ENCODE peak calls at places on chromosomes 6 and 20, in five cellular contexts. A, O, P, G and L are unnamed samples.

GRCh38 chr6:65569505-65569904 is 137.5 kb downstream of the EYS start:
- DNase-seq in P (no peak), O (peak), A (no peak), G (no peak), L (peak)

GRCh38 chr6:142482249-142482648 is 180.4 kb downstream of the ADGRG6 start:
- DNase-seq in O (no peak), P (no peak), G (no peak), A (no peak), L (no peak)

GRCh38 chr20:8657664-8658063 is 411.2 kb upstream of the PLCB4 start:
- DNase-seq in G (no peak), A (no peak), P (no peak), O (no peak), L (no peak)

GRCh38 chr6:106117579-106117978 is 31.4 kb downstream of the PRDM1 start:
- DNase-seq in G (no peak), O (no peak), P (no peak), A (peak), L (no peak)

GRCh38 chr6:118249680-118250079 is 298.4 kb upstream of the PLN start:
- DNase-seq in A (no peak), O (peak), P (peak), G (no peak), L (no peak)

GRCh38 chr6:155154158-155154830 is 109.5 kb upstream of the CLDN20 start:
- DNase-seq in O (no peak), G (no peak), A (no peak), P (peak), L (no peak)

GRCh38 chr6:24982231-24982630 is 46.5 kb upstream of the RIPOR2 start:
- DNase-seq in O (no peak), G (no peak), P (no peak), A (no peak), L (no peak)

GRCh38 chr6:4374231-4374630 is 238.9 kb upstream of the ECI2 start:
- DNase-seq in O (no peak), A (no peak), P (no peak), G (no peak), L (no peak)

GRCh38 chr6:134372603-134373281 is 54.8 kb upstream of the SGK1 start:
- DNase-seq in P (no peak), G (no peak), A (no peak), O (no peak), L (no peak)